ENCODE peak calls at places on chromosomes 4 and X, in five cellular contexts. C is A549, G is IMR-90, X is body of pancreas, W is K562. L is an unnamed sample.

GRCh38 chr4:178165909-178166308 is 723.7 kb upstream of the AGA start:
- DNase-seq in G (no peak), W (no peak), C (no peak), X (no peak), L (no peak)

GRCh38 chr4:184487503-184487902 is 13.2 kb upstream of the IRF2 start:
- DNase-seq in W (no peak), G (no peak), C (no peak), X (no peak), L (no peak)

GRCh38 chrX:150635952-150636351 is 57.2 kb upstream of the MTMR1 start:
- DNase-seq in X (no peak), C (peak), G (peak), W (no peak), L (no peak)

GRCh38 chr4:57048590-57049304 is 61.4 kb downstream of the IGFBP7 start:
- DNase-seq in X (no peak), G (peak), W (no peak), C (no peak), L (no peak)

GRCh38 chr4:71304289-71304850 is 34.5 kb upstream of the SLC4A4 start:
- DNase-seq in G (no peak), C (no peak), X (no peak), W (no peak), L (no peak)

GRCh38 chr4:115145393-115146160 is 32.2 kb upstream of the NDST4 start:
- DNase-seq in G (no peak), W (no peak), X (peak), C (no peak), L (no peak)

GRCh38 chr4:24248674-24249644 is 335.4 kb downstream of the DHX15 start:
- DNase-seq in C (no peak), X (no peak), W (no peak), G (no peak), L (no peak)

GRCh38 chrX:88439935-88440334 is 307.1 kb upstream of the CPXCR1 start:
- DNase-seq in G (no peak), W (no peak), X (no peak), C (no peak), L (no peak)

GRCh38 chr4:188714488-188714887 is 575.2 kb downstream of the TRIML1 start:
- DNase-seq in W (no peak), X (no peak), G (peak), C (no peak), L (no peak)

GRCh38 chr4:73704314-73705055 is 35.9 kb upstream of the CXCL8 start:
- DNase-seq in W (peak), G (peak), C (peak), X (peak), L (peak)

GRCh38 chr4:31246856-31247255 is 526.7 kb downstream of the PCDH7 start:
- DNase-seq in X (no peak), C (no peak), W (no peak), G (no peak), L (no peak)

GRCh38 chr4:23957465-23957864 is 67.6 kb upstream of the PPARGC1A start:
- DNase-seq in X (no peak), W (no peak), G (no peak), C (no peak), L (no peak)

DNA sequence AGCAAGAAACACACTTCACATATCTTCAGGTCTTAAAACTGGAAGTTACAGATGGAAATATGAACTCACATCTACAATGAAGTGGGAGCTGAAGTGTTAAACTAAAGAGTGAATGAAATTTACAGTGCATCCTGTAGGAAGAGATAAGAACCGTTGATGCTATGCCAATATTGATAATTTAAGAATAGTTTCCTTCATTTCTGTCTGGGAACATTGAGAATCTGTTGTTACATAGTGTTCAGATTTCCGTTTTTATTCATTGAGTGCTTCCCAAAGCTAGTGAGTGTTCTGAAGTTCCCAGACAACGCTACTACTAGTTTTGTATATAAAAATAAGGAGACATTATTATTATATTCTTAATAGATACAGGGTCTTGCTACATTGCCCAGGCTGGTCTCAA is 52.3 kb downstream of the UBE2K start:
- DNase-seq in W (no peak), G (no peak), X (no peak), C (no peak), L (no peak)
- TF ChIP-seq POLR2A in W (no peak), G (no peak), X (no peak), C (no peak), L (no peak)

GRCh38 chrX:153887385-153887784 is 1.4 kb upstream of the L1CAM start:
- DNase-seq in G (no peak), X (no peak), C (no peak), W (no peak), L (no peak)

GRCh38 chrX:153886915-153887314 is 942 bp upstream of the L1CAM start:
- DNase-seq in C (no peak), W (no peak), X (no peak), G (no peak), L (no peak)

GRCh38 chrX:153884136-153885076 is 1.6 kb downstream of the L1CAM start:
- DNase-seq in W (no peak), C (peak), G (no peak), X (no peak), L (no peak)

GRCh38 chrX:153885208-153885787 is 675 bp downstream of the L1CAM start:
- DNase-seq in G (no peak), X (no peak), C (no peak), W (peak), L (no peak)

GRCh38 chrX:153885968-153886903 is at the start of gene L1CAM:
- DNase-seq in G (no peak), X (no peak), C (no peak), W (peak), L (no peak)
- TF ChIP-seq POLR2A in G (no peak), X (no peak), C (no peak), W (no peak), L (no peak)

GRCh38 chr4:41216294-41217019 is 2.1 kb upstream of the APBB2 start:
- DNase-seq in X (peak), G (peak), W (peak), C (peak), L (peak)
- TF ChIP-seq POLR2A in X (peak), G (no peak), W (no peak), C (peak), L (no peak)

DNA sequence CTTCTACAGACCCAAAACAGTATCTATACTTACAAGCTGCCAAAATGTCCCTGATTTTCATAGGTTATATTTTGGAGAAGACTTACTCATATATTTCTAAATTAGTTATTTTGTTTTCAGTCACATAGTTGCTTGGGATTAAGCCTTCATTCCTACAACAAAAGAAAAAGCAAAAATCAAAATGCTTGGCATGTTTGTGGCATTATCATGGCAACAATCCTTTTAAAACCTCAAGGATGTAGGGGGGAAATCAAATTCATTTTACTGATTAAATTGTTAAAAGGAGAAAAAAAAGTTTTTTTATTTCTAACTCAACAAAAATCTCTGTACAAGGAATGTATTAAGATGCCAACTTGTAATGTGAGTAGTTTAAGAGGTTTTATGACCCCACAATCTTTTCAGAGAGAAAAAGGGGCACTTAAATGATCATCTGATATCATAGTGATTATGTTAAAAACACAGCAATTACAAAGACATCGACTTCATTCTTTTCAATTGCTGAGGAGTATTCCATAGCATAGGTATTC is 23.5 kb downstream of the TXK start:
- DNase-seq in X (no peak), G (no peak), C (no peak), W (no peak), L (no peak)
- TF ChIP-seq POLR2A in X (no peak), G (no peak), C (no peak), W (no peak), L (no peak)

GRCh38 chr4:112636688-112637551 is at the start of the genes LARP7 and ZGRF1:
- DNase-seq in C (peak), W (peak), X (peak), G (peak), L (peak)
- TF ChIP-seq POLR2A in C (peak), W (peak), X (peak), G (peak), L (peak)

GRCh38 chr4:151099226-151099975 is at the start of gene RPS3A:
- DNase-seq in G (peak), W (peak), C (peak), X (peak), L (peak)
- TF ChIP-seq POLR2A in G (peak), W (peak), C (peak), X (peak), L (peak)

GRCh38 chrX:148784137-148784536 is 283.7 kb downstream of the AFF2 start:
- DNase-seq in W (no peak), X (no peak), C (no peak), G (no peak), L (no peak)
- TF ChIP-seq POLR2A in W (no peak), X (no peak), C (no peak), G (no peak), L (no peak)

DNA sequence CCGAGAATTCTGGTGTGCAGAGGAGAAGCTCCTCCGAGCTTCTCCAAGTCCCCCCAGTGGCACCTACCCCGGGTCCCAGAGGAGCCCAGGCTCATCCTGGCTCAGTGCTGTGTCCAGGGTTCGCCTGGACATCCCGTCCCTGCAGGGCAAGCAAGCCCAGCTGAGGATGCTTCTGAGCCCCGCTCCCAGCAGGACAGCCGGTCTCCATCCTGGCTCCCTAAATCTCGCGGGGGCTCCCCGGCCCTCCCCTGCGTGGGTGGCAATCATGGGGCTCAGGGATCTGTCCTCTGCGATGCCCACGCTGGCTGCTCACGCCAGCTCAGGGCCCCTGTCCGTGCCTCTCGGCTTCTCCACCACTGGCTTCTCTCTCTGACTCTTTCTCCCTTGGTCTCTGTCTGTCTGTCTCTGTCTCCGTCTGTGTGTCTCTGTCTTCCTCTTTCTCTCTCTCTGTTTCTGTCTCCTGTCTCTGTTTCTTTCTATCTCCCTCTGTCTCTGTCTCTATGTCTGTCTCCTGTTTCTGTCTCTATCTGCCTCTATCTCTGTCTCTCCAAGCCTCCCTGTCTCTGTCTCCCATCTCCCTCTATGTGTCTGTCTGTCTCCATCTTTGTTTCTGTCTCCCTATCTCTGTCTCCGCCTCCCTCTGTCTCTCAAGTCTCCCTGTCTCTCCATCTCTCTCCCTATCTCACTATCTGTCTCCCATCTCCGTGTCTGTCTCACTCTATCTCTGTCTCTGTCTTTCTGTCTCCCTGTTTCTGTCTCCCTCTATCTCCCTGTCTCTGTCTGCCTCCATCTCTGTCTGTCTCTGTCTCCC is 27.8 kb upstream of the SLC25A6 start:
- DNase-seq in C (no peak), W (no peak), G (no peak), X (peak), L (no peak)
- TF ChIP-seq POLR2A in C (no peak), W (peak), G (no peak), X (no peak), L (no peak)

GRCh38 chr4:38819569-38819968 is 15.0 kb upstream of the TLR1 start:
- DNase-seq in C (no peak), W (no peak), G (peak), X (no peak), L (no peak)

GRCh38 chr4:38820329-38821061 is 15.9 kb upstream of the TLR1 start:
- DNase-seq in C (no peak), G (no peak), X (no peak), W (no peak), L (no peak)

GRCh38 chr4:38815879-38816782 is 11.5 kb upstream of the TLR1 start:
- DNase-seq in G (peak), C (no peak), X (no peak), W (no peak), L (no peak)

GRCh38 chr4:38821739-38822138 is 17.1 kb upstream of the TLR1 start:
- DNase-seq in G (peak), X (no peak), W (no peak), C (no peak), L (no peak)

DNA sequence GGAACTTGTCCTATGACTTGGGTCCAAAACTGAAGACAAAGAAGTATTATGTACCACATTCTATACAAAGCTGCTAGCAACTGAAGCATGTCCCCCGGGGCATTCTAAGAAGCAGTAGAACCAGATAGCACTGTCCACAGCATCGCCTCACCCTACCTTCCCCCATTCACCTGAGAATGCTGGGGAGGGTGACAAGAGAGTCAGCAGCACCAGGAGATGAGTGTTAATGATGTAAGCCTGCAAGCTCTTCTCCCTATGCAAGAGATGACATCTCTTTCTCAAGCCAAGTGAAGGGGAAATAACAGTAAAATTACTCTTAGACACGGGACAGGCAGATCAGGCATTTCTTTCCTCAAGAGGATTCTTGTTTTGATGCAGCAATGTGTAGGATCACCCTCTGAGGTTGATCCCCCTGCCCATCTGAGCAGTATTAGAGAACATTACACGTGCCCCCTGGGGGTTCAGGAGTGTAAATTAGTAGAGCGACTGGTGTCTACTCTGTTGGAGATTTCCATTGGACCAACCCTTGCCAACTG is 13.9 kb upstream of the TLR1 start:
- DNase-seq in X (no peak), C (no peak), G (no peak), W (no peak), L (no peak)
- TF ChIP-seq POLR2A in X (no peak), C (no peak), G (no peak), W (no peak), L (no peak)

DNA sequence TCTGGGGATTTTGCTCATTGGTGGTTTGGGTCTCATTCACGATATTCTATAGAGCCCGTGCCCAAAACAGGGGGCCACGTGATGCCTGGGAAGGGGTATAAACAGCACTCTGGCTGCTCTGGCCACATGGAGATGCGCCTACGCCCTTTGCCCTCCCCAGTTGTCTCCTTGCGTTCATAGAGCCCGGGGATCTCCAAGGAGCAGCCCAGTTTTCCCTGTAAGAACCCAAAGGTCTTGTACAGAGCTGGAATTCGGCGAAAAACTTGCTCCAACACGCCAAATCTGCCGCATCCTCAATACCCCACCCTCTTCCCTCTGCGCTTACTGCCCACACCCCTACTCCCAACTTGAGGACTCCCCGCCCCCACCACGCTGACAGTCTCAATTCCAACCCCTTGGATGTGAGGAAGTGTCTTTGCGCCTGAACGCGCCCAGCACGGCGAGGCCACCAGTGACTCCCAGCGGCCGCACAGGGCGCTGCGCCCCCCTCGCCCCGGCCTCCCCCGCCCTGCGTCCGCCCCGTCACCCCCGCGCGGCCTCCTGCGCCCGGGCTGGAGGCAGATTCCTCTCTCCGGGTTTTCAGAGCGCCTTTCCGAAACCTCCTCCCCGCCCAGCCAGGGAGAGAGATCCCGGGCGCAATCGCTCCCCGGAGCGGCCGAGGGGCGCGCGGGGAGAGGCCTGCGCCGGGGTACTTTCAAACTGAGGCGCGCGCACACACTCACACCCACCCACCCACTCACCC is at the start of gene NHS:
- DNase-seq in C (peak), W (peak), G (peak), X (peak), L (peak)
- TF ChIP-seq POLR2A in C (no peak), W (no peak), G (no peak), X (no peak), L (no peak)